ENCODE peak calls at places on chromosomes 13 and 19, in nine cellular contexts. O is NCI-H1417; F is pulmonary artery endothelial cell; Y is stimulated activated CD8-positive, alpha-beta memory T cell treated with anti-CD3 and anti-CD28 coated beads, Interleukin-7, amount 100 ng/mL, for 1 hour; Q is CD8-positive, alpha-beta memory T cell; G is left colon; I is hippocampal formation; L is RWPE1; M is activated CD4-positive, alpha-beta T cell treated with anti-CD3 and anti-CD28 coated beads, Interleukin-2, amount 50 U/mL, for 1 hour. W is an unnamed sample.

GRCh38 chr13:39410089-39410901 is 192.7 kb downstream of the LHFPL6 start:
- DNase-seq in O (no peak), F (peak; percentile 61), Y (no peak), Q (no peak), G (no peak), I (no peak), L (no peak), M (no peak), W (no peak)

GRCh38 chr19:19026299-19026971 is 6.9 kb downstream of the SUGP2 start:
- DNase-seq in O (no peak), F (no peak), Y (no peak), Q (no peak), G (no peak), I (no peak), L (no peak), M (no peak), W (no peak)

GRCh38 chr13:23433171-23434153 is at the start of gene SACS:
- DNase-seq in O (peak; percentile 83), F (no peak), Y (no peak), Q (no peak), G (no peak), I (peak; percentile 47), L (no peak), M (no peak), W (peak; percentile 62)

GRCh38 chr13:86559915-86560314 is 760.7 kb upstream of the SLITRK6 start:
- DNase-seq in O (no peak), F (no peak), Y (no peak), Q (no peak), G (no peak), I (no peak), L (no peak), M (no peak), W (peak; percentile 9)

GRCh38 chr13:39321578-39321977 is 281.4 kb downstream of the LHFPL6 start:
- DNase-seq in O (no peak), F (no peak), Y (no peak), Q (no peak), G (no peak), I (no peak), L (no peak), M (no peak), W (no peak)

GRCh38 chr19:30070970-30071632 is 129.1 kb downstream of the URI1 start:
- DNase-seq in O (no peak), F (no peak), Y (no peak), Q (no peak), G (peak; percentile 14), I (no peak), L (no peak), M (no peak), W (no peak)

GRCh38 chr19:55620410-55620809 is 4.0 kb downstream of the ZNF784 start:
- DNase-seq in O (no peak), F (no peak), Y (no peak), Q (no peak), G (no peak), I (no peak), L (no peak), M (no peak), W (no peak)

GRCh38 chr13:94305934-94306333 is 173.5 kb downstream of the DCT start:
- DNase-seq in O (no peak), F (no peak), Y (no peak), Q (no peak), G (no peak), I (no peak), L (no peak), M (no peak), W (no peak)

GRCh38 chr13:102033719-102034446 is 368.0 kb downstream of the FGF14 start:
- DNase-seq in O (peak; percentile 54), F (no peak), Y (no peak), Q (no peak), G (no peak), I (no peak), L (no peak), M (no peak), W (peak; percentile 28)

GRCh38 chr19:1624458-1624857 is 19.2 kb upstream of the UQCR11 start:
- DNase-seq in O (no peak), F (peak; percentile 29), Y (no peak), Q (peak; percentile 23), G (no peak), I (peak; percentile 13), L (no peak), M (peak; percentile 51), W (no peak)

GRCh38 chr13:44397766-44398223 is 24.2 kb downstream of the SERP2 start:
- DNase-seq in O (no peak), F (no peak), Y (no peak), Q (no peak), G (no peak), I (no peak), L (no peak), M (no peak), W (no peak)

GRCh38 chr13:112957295-112957677 is 11.7 kb upstream of the MCF2L start:
- DNase-seq in O (no peak), F (no peak), Y (no peak), Q (no peak), G (peak; percentile 2), I (no peak), L (no peak), M (no peak), W (no peak)

GRCh38 chr19:13069415-13070369 is 33.0 kb downstream of the LYL1 start:
- DNase-seq in O (no peak), F (no peak), Y (no peak), Q (no peak), G (no peak), I (no peak), L (no peak), M (no peak), W (no peak)

GRCh38 chr19:48970923-48971395 is 5.8 kb downstream of the FTL start:
- DNase-seq in O (no peak), F (no peak), Y (peak; percentile 65), Q (peak; percentile 80), G (peak; percentile 61), I (peak; percentile 76), L (peak; percentile 30), M (peak; percentile 85), W (no peak)

GRCh38 chr19:10009714-10010224 is 535 bp downstream of the COL5A3 start:
- DNase-seq in O (no peak), F (no peak), Y (no peak), Q (no peak), G (no peak), I (no peak), L (peak; percentile 28), M (no peak), W (no peak)

GRCh38 chr19:38975861-38976271 is 324 bp upstream of the FBXO17 start:
- DNase-seq in O (no peak), F (no peak), Y (no peak), Q (no peak), G (no peak), I (no peak), L (no peak), M (no peak), W (peak; percentile 94)

GRCh38 chr13:30610311-30610710 is 7.4 kb upstream of the USPL1 start:
- DNase-seq in O (no peak), F (no peak), Y (no peak), Q (no peak), G (no peak), I (no peak), L (no peak), M (no peak), W (no peak)

W was measured in NCI-H2227 treated with DMSO at 0.1 percent for 48 hours.